ENCODE peak calls at places on chromosomes 4 and X, in nine cellular contexts. One of them, this sample, is unnamed.

GRCh38 chrX:41027388-41027787 is 57.9 kb upstream of the USP9X start:
- DNase-seq in left lung: no peak
- DNase-seq in NB4: no peak
- DNase-seq in adipocyte: peak
- DNase-seq in lung: no peak
- DNase-seq in psoas muscle: no peak
- DNase-seq in lower lobe of right lung: no peak
- DNase-seq in PC-3: peak
- DNase-seq in aorta: no peak
- DNase-seq in this sample: peak

GRCh38 chrX:23598561-23598960 is 68.7 kb upstream of the PRDX4 start:
- DNase-seq in adipocyte: no peak
- DNase-seq in left lung: no peak
- DNase-seq in NB4: no peak
- DNase-seq in lung: no peak
- DNase-seq in lower lobe of right lung: no peak
- DNase-seq in PC-3: no peak
- DNase-seq in aorta: no peak
- DNase-seq in psoas muscle: no peak
- DNase-seq in this sample: no peak

GRCh38 chr4:64385177-64385549 is 24.1 kb downstream of the TECRL start:
- DNase-seq in lower lobe of right lung: no peak
- DNase-seq in aorta: no peak
- DNase-seq in left lung: no peak
- DNase-seq in adipocyte: no peak
- DNase-seq in NB4: no peak
- DNase-seq in lung: no peak
- DNase-seq in psoas muscle: peak
- DNase-seq in PC-3: no peak
- DNase-seq in this sample: no peak

GRCh38 chrX:3788494-3789233 is 75.2 kb upstream of the PRKX start:
- DNase-seq in lung: no peak
- DNase-seq in left lung: no peak
- DNase-seq in PC-3: no peak
- DNase-seq in NB4: no peak
- DNase-seq in psoas muscle: no peak
- DNase-seq in adipocyte: no peak
- DNase-seq in aorta: no peak
- DNase-seq in lower lobe of right lung: no peak
- DNase-seq in this sample: no peak

GRCh38 chr4:26343041-26343403 is 22.2 kb downstream of the RBPJ start:
- DNase-seq in NB4: no peak
- DNase-seq in lung: no peak
- DNase-seq in lower lobe of right lung: no peak
- DNase-seq in left lung: no peak
- DNase-seq in PC-3: no peak
- DNase-seq in aorta: no peak
- DNase-seq in psoas muscle: no peak
- DNase-seq in adipocyte: peak
- DNase-seq in this sample: no peak

GRCh38 chrX:19670854-19671620 is 155.7 kb upstream of the MAP3K15 start:
- DNase-seq in PC-3: peak
- DNase-seq in NB4: no peak
- DNase-seq in adipocyte: peak
- DNase-seq in left lung: no peak
- DNase-seq in aorta: peak
- DNase-seq in lung: no peak
- DNase-seq in lower lobe of right lung: no peak
- DNase-seq in psoas muscle: no peak
- DNase-seq in this sample: no peak

GRCh38 chrX:21993265-21993664 is 38.9 kb upstream of the PHEX start:
- DNase-seq in lower lobe of right lung: peak
- DNase-seq in PC-3: no peak
- DNase-seq in left lung: peak
- DNase-seq in psoas muscle: peak
- DNase-seq in adipocyte: no peak
- DNase-seq in lung: no peak
- DNase-seq in aorta: peak
- DNase-seq in NB4: no peak
- DNase-seq in this sample: no peak

GRCh38 chr4:182289809-182290208 is 46.6 kb downstream of the TENM3 start:
- DNase-seq in lung: no peak
- DNase-seq in NB4: no peak
- DNase-seq in aorta: no peak
- DNase-seq in psoas muscle: no peak
- DNase-seq in adipocyte: no peak
- DNase-seq in lower lobe of right lung: no peak
- DNase-seq in left lung: no peak
- DNase-seq in PC-3: no peak
- DNase-seq in this sample: no peak

GRCh38 chr4:102008711-102009110 is 218.2 kb downstream of the BANK1 start:
- DNase-seq in aorta: no peak
- DNase-seq in NB4: no peak
- DNase-seq in lung: no peak
- DNase-seq in left lung: no peak
- DNase-seq in psoas muscle: no peak
- DNase-seq in adipocyte: peak
- DNase-seq in lower lobe of right lung: no peak
- DNase-seq in PC-3: no peak
- DNase-seq in this sample: no peak

GRCh38 chr4:161252520-161253141 is 911.2 kb downstream of the FSTL5 start:
- DNase-seq in PC-3: peak
- DNase-seq in lung: no peak
- DNase-seq in NB4: peak
- DNase-seq in left lung: no peak
- DNase-seq in aorta: no peak
- DNase-seq in psoas muscle: no peak
- DNase-seq in adipocyte: peak
- DNase-seq in lower lobe of right lung: no peak
- DNase-seq in this sample: no peak

GRCh38 chr4:79857811-79858210 is 215.2 kb downstream of the ANTXR2 start:
- DNase-seq in left lung: no peak
- DNase-seq in lung: no peak
- DNase-seq in psoas muscle: no peak
- DNase-seq in PC-3: no peak
- DNase-seq in aorta: no peak
- DNase-seq in NB4: no peak
- DNase-seq in adipocyte: peak
- DNase-seq in lower lobe of right lung: no peak
- DNase-seq in this sample: no peak

GRCh38 chr4:31343058-31343457 is 622.9 kb downstream of the PCDH7 start:
- DNase-seq in left lung: no peak
- DNase-seq in psoas muscle: no peak
- DNase-seq in adipocyte: no peak
- DNase-seq in aorta: no peak
- DNase-seq in lung: no peak
- DNase-seq in NB4: no peak
- DNase-seq in lower lobe of right lung: no peak
- DNase-seq in PC-3: no peak
- DNase-seq in this sample: no peak

GRCh38 chr4:81724925-81725329 is 253.2 kb upstream of the RASGEF1B start:
- DNase-seq in adipocyte: no peak
- DNase-seq in aorta: peak
- DNase-seq in PC-3: no peak
- DNase-seq in lower lobe of right lung: peak
- DNase-seq in NB4: no peak
- DNase-seq in left lung: peak
- DNase-seq in psoas muscle: peak
- DNase-seq in lung: peak
- DNase-seq in this sample: no peak

GRCh38 chr4:36269116-36269515 is 12.3 kb upstream of the DTHD1 start:
- DNase-seq in left lung: no peak
- DNase-seq in PC-3: no peak
- DNase-seq in lung: no peak
- DNase-seq in adipocyte: no peak
- DNase-seq in lower lobe of right lung: no peak
- DNase-seq in NB4: no peak
- DNase-seq in aorta: no peak
- DNase-seq in psoas muscle: no peak
- DNase-seq in this sample: no peak

GRCh38 chrX:77014655-77015377 is 432.4 kb upstream of the FGF16 start:
- DNase-seq in aorta: no peak
- DNase-seq in lower lobe of right lung: no peak
- DNase-seq in left lung: no peak
- DNase-seq in PC-3: no peak
- DNase-seq in adipocyte: no peak
- DNase-seq in lung: no peak
- DNase-seq in NB4: peak
- DNase-seq in psoas muscle: no peak
- DNase-seq in this sample: no peak

GRCh38 chr4:98994474-98995182 is 893 bp upstream of the METAP1 start:
- DNase-seq in adipocyte: peak
- DNase-seq in NB4: no peak
- DNase-seq in PC-3: no peak
- DNase-seq in aorta: no peak
- DNase-seq in psoas muscle: no peak
- DNase-seq in lung: no peak
- DNase-seq in lower lobe of right lung: no peak
- DNase-seq in left lung: no peak
- DNase-seq in this sample: no peak

GRCh38 chr4:183186803-183187202 is 87.7 kb downstream of the WWC2 start:
- DNase-seq in aorta: no peak
- DNase-seq in lung: no peak
- DNase-seq in psoas muscle: no peak
- DNase-seq in adipocyte: no peak
- DNase-seq in NB4: peak
- DNase-seq in lower lobe of right lung: no peak
- DNase-seq in PC-3: no peak
- DNase-seq in left lung: no peak
- DNase-seq in this sample: no peak

GRCh38 chr4:56656346-56656643 is 24.8 kb downstream of the HOPX start:
- DNase-seq in lung: no peak
- DNase-seq in adipocyte: peak
- DNase-seq in psoas muscle: peak
- DNase-seq in NB4: no peak
- DNase-seq in PC-3: no peak
- DNase-seq in left lung: no peak
- DNase-seq in lower lobe of right lung: no peak
- DNase-seq in aorta: no peak
- DNase-seq in this sample: no peak

GRCh38 chr4:27048350-27049100 is 187.9 kb downstream of the STIM2 start:
- DNase-seq in left lung: no peak
- DNase-seq in PC-3: peak
- DNase-seq in NB4: peak
- DNase-seq in adipocyte: peak
- DNase-seq in lower lobe of right lung: no peak
- DNase-seq in aorta: no peak
- DNase-seq in lung: no peak
- DNase-seq in psoas muscle: no peak
- DNase-seq in this sample: no peak

GRCh38 chr4:116573540-116573939 is 511.8 kb downstream of the TRAM1L1 start:
- DNase-seq in lung: no peak
- DNase-seq in NB4: no peak
- DNase-seq in lower lobe of right lung: no peak
- DNase-seq in PC-3: no peak
- DNase-seq in left lung: no peak
- DNase-seq in psoas muscle: no peak
- DNase-seq in adipocyte: no peak
- DNase-seq in aorta: no peak
- DNase-seq in this sample: no peak
- H3K4me3 ChIP-seq in lung: no peak
- H3K4me3 ChIP-seq in NB4: no peak
- H3K4me3 ChIP-seq in lower lobe of right lung: no peak
- H3K4me3 ChIP-seq in PC-3: no peak
- H3K4me3 ChIP-seq in left lung: no peak
- H3K4me3 ChIP-seq in psoas muscle: no peak
- H3K4me3 ChIP-seq in adipocyte: no peak
- H3K4me3 ChIP-seq in aorta: no peak
- H3K4me3 ChIP-seq in this sample: no peak

GRCh38 chr4:1055721-1056590 is 44.5 kb downstream of the FGFRL1 start:
- DNase-seq in NB4: peak
- DNase-seq in left lung: no peak
- DNase-seq in aorta: peak
- DNase-seq in adipocyte: no peak
- DNase-seq in lung: no peak
- DNase-seq in lower lobe of right lung: no peak
- DNase-seq in psoas muscle: peak
- DNase-seq in PC-3: no peak
- DNase-seq in this sample: no peak
- H3K4me3 ChIP-seq in NB4: peak
- H3K4me3 ChIP-seq in left lung: no peak
- H3K4me3 ChIP-seq in aorta: no peak
- H3K4me3 ChIP-seq in adipocyte: peak
- H3K4me3 ChIP-seq in lung: no peak
- H3K4me3 ChIP-seq in lower lobe of right lung: peak
- H3K4me3 ChIP-seq in psoas muscle: no peak
- H3K4me3 ChIP-seq in PC-3: no peak
- H3K4me3 ChIP-seq in this sample: no peak

GRCh38 chrX:152945021-152945979 is 47.4 kb downstream of the ZNF185 start:
- DNase-seq in PC-3: no peak
- DNase-seq in lower lobe of right lung: no peak
- DNase-seq in psoas muscle: no peak
- DNase-seq in lung: no peak
- DNase-seq in NB4: no peak
- DNase-seq in aorta: peak
- DNase-seq in left lung: peak
- DNase-seq in adipocyte: no peak
- DNase-seq in this sample: no peak

GRCh38 chrX:152946681-152947080 is 47.2 kb downstream of the PNMA5 start:
- DNase-seq in NB4: no peak
- DNase-seq in lung: no peak
- DNase-seq in adipocyte: no peak
- DNase-seq in left lung: no peak
- DNase-seq in aorta: no peak
- DNase-seq in PC-3: no peak
- DNase-seq in lower lobe of right lung: no peak
- DNase-seq in psoas muscle: no peak
- DNase-seq in this sample: no peak

GRCh38 chrX:152937236-152937635 is 39.4 kb downstream of the ZNF185 start:
- DNase-seq in psoas muscle: no peak
- DNase-seq in lung: no peak
- DNase-seq in NB4: no peak
- DNase-seq in aorta: peak
- DNase-seq in PC-3: no peak
- DNase-seq in adipocyte: no peak
- DNase-seq in left lung: peak
- DNase-seq in lower lobe of right lung: no peak
- DNase-seq in this sample: no peak

GRCh38 chrX:152943826-152944225 is 46.0 kb downstream of the ZNF185 start:
- DNase-seq in aorta: peak
- DNase-seq in adipocyte: no peak
- DNase-seq in psoas muscle: no peak
- DNase-seq in lung: no peak
- DNase-seq in PC-3: no peak
- DNase-seq in NB4: no peak
- DNase-seq in left lung: peak
- DNase-seq in lower lobe of right lung: no peak
- DNase-seq in this sample: no peak

GRCh38 chrX:152941328-152942111 is 43.7 kb downstream of the ZNF185 start:
- DNase-seq in adipocyte: peak
- DNase-seq in lower lobe of right lung: peak
- DNase-seq in left lung: peak
- DNase-seq in psoas muscle: peak
- DNase-seq in aorta: peak
- DNase-seq in PC-3: peak
- DNase-seq in NB4: peak
- DNase-seq in lung: peak
- DNase-seq in this sample: peak
- H3K4me3 ChIP-seq in adipocyte: peak
- H3K4me3 ChIP-seq in lower lobe of right lung: peak
- H3K4me3 ChIP-seq in left lung: peak
- H3K4me3 ChIP-seq in psoas muscle: peak
- H3K4me3 ChIP-seq in aorta: peak
- H3K4me3 ChIP-seq in PC-3: peak
- H3K4me3 ChIP-seq in NB4: peak
- H3K4me3 ChIP-seq in lung: peak
- H3K4me3 ChIP-seq in this sample: peak

GRCh38 chrX:10636337-10636736 is 16.0 kb upstream of the MID1 start:
- DNase-seq in lung: peak
- DNase-seq in aorta: no peak
- DNase-seq in adipocyte: peak
- DNase-seq in NB4: peak
- DNase-seq in lower lobe of right lung: no peak
- DNase-seq in PC-3: peak
- DNase-seq in left lung: no peak
- DNase-seq in psoas muscle: no peak
- DNase-seq in this sample: no peak
- H3K4me3 ChIP-seq in lung: no peak
- H3K4me3 ChIP-seq in aorta: peak
- H3K4me3 ChIP-seq in adipocyte: no peak
- H3K4me3 ChIP-seq in NB4: no peak
- H3K4me3 ChIP-seq in lower lobe of right lung: no peak
- H3K4me3 ChIP-seq in PC-3: peak
- H3K4me3 ChIP-seq in left lung: no peak
- H3K4me3 ChIP-seq in psoas muscle: no peak
- H3K4me3 ChIP-seq in this sample: no peak